ENCODE peak calls at places on chromosomes 7 and 10, in four cellular contexts. G is HepG2, D is H1, M is GM12878. X is an unnamed sample.

GRCh38 chr10:99435986-99436633 is 5.7 kb upstream of the GOT1 start:
- DNase-seq in G (peak; percentile 48), D (no peak), M (no peak), X (peak; percentile 18)

GRCh38 chr10:43825984-43826383 is 177.3 kb upstream of the ZNF32 start:
- DNase-seq in G (no peak), D (no peak), M (no peak), X (no peak)

GRCh38 chr10:132785433-132786278 is at the start of gene NKX6-2:
- DNase-seq in G (no peak), D (no peak), M (no peak), X (no peak)

GRCh38 chr10:59648711-59649201 is 60.9 kb downstream of the SLC16A9 start:
- DNase-seq in G (no peak), D (no peak), M (no peak), X (no peak)

GRCh38 chr10:14063531-14064317 is 267.0 kb downstream of the FRMD4A start:
- DNase-seq in G (no peak), D (no peak), M (no peak), X (no peak)

GRCh38 chr7:7706101-7706511 is 12.3 kb downstream of the RPA3 start:
- DNase-seq in G (no peak), D (no peak), M (peak; percentile 60), X (no peak)

GRCh38 chr7:2518737-2519118 is 846 bp upstream of the LFNG start:
- DNase-seq in G (no peak), D (no peak), M (no peak), X (no peak)

GRCh38 chr10:30637881-30638467 is 8.4 kb upstream of the LYZL2 start:
- DNase-seq in G (peak; percentile 86), D (no peak), M (no peak), X (no peak)

GRCh38 chr7:30859202-30859939 is 52.3 kb upstream of the AQP1 start:
- DNase-seq in G (no peak), D (no peak), M (no peak), X (no peak)

GRCh38 chr10:77756319-77757232 is 119.0 kb upstream of the KCNMA1 start:
- DNase-seq in G (peak; percentile 59), D (peak; percentile 76), M (no peak), X (peak; percentile 73)

GRCh38 chr7:40765633-40766032 is 630.8 kb downstream of the SUGCT start:
- DNase-seq in G (no peak), D (no peak), M (no peak), X (no peak)

GRCh38 chr7:46680147-46680546 is 759.1 kb upstream of the IGFBP3 start:
- DNase-seq in G (no peak), D (no peak), M (no peak), X (no peak)

GRCh38 chr10:5014936-5015335 is 11.3 kb upstream of the AKR1C2 start:
- DNase-seq in G (peak; percentile 29), D (no peak), M (no peak), X (peak; percentile 14)

GRCh38 chr10:113753020-113753692 is 1.7 kb downstream of the PLEKHS1 start:
- DNase-seq in G (no peak), D (no peak), M (no peak), X (peak; percentile 7)

GRCh38 chr7:34039033-34039432 is 133.7 kb downstream of the BMPER start:
- DNase-seq in G (no peak), D (no peak), M (no peak), X (no peak)

GRCh38 chr7:39509912-39510311 is 56.3 kb upstream of the YAE1 start:
- DNase-seq in G (no peak), D (no peak), M (no peak), X (peak; percentile 24)

GRCh38 chr7:158096582-158096981 is 491.0 kb downstream of the PTPRN2 start:
- DNase-seq in G (no peak), D (no peak), M (no peak), X (no peak)

GRCh38 chr10:11472158-11472753 is 139.2 kb downstream of the USP6NL start:
- DNase-seq in G (peak; percentile 44), D (peak; percentile 91), M (no peak), X (peak; percentile 79)

GRCh38 chr10:31961264-31961663 is 32.6 kb upstream of the ARHGAP12 start:
- DNase-seq in G (no peak), D (no peak), M (no peak), X (no peak)

GRCh38 chr10:123449234-123449962 is 216.8 kb upstream of the GPR26 start:
- DNase-seq in G (no peak), D (no peak), M (no peak), X (no peak)

GRCh38 chr7:130912910-130913720 is 179.1 kb upstream of the KLF14 start:
- DNase-seq in G (peak; percentile 71), D (no peak), M (peak; percentile 80), X (peak; percentile 55)

DNA sequence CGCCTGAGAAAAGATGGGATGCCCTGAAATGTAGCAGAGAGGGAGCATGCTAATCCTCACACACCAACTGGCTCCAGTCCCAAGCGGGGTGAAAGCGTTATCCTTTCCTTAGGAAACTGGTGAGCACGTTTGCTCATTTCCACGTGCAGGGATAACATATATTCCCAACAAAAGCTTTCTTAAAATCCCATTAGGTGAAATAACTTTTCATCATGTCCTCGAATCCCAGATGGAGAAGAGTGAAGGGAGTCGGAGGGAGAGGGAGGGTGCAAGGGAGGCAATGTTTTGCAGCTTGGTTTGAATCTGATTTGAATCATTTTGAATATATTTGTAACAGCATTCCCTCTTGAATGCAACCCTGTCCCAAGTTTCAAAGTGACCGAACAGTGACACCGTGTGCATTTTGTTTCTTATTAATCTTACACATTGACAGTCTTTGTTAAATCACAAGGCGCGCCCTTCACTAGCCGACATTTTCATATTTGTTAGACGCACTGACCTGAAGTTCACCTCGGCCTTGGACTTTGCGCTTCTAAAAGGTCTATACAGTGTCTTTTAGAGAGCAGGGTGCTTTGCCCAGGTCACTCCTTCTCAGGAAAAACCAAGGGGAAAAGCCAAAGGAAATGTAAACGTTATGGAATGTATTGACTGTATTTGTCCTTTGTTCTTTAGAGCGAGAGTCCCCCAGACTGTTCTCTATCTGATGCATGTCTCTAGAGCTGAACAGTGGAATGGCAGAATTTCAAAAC is 3.0 kb upstream of the HOXA4 start:
- DNase-seq in G (peak; percentile 94), D (peak; percentile 38), M (no peak), X (no peak)
- TF ChIP-seq EZH2 in G (no peak), D (peak; percentile 87), M (no peak), X (no peak)

GRCh38 chr7:103446046-103446520 is at the start of gene SLC26A5:
- DNase-seq in G (no peak), D (no peak), M (no peak), X (peak; percentile 73)
- TF ChIP-seq TAF1 in G (no peak), D (no peak), M (no peak), X (no peak)

GRCh38 chr10:42556931-42557330 is 81.4 kb downstream of the ZNF33B start:
- DNase-seq in G (peak; percentile 54), D (no peak), M (no peak), X (no peak)

GRCh38 chr10:42552188-42553063 is 85.9 kb downstream of the ZNF33B start:
- DNase-seq in G (peak; percentile 96), D (peak; percentile 96), M (peak; percentile 89), X (peak; percentile 94)

GRCh38 chr10:42549851-42550250 is 88.5 kb downstream of the ZNF33B start:
- DNase-seq in G (no peak), D (no peak), M (no peak), X (no peak)

GRCh38 chr10:42551582-42552187 is 86.7 kb downstream of the ZNF33B start:
- DNase-seq in G (peak; percentile 9), D (no peak), M (no peak), X (no peak)

DNA sequence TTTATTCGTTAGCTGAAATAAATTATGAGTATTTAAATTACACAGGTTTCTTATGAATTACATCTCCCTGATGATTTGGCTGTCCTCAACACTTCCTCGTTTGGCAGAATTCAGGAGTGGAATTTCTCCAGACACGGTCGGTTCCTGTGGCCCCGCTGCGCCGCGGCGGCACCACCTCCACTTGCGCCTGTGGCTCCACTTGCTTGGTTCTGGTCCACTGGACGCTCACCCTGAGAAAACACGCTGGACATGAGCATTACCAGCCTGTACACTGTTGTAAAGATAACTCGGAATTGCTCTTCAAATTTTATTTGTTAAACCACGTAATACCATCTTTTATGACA is 85.3 kb downstream of the ZNF33B start:
- DNase-seq in G (no peak), D (no peak), M (no peak), X (peak; percentile 15)
- TF ChIP-seq EZH2 in G (no peak), D (no peak), M (no peak), X (no peak)

GRCh38 chr7:42219447-42219846 is 17.6 kb downstream of the GLI3 start:
- DNase-seq in G (no peak), D (no peak), M (no peak), X (no peak)
- TF ChIP-seq TAF1 in G (no peak), D (no peak), M (no peak), X (no peak)

GRCh38 chr7:112414855-112415490 is 35.3 kb upstream of the IFRD1 start:
- DNase-seq in G (peak; percentile 42), D (no peak), M (no peak), X (peak; percentile 73)
- TF ChIP-seq EZH2 in G (no peak), D (no peak), M (no peak), X (no peak)

DNA sequence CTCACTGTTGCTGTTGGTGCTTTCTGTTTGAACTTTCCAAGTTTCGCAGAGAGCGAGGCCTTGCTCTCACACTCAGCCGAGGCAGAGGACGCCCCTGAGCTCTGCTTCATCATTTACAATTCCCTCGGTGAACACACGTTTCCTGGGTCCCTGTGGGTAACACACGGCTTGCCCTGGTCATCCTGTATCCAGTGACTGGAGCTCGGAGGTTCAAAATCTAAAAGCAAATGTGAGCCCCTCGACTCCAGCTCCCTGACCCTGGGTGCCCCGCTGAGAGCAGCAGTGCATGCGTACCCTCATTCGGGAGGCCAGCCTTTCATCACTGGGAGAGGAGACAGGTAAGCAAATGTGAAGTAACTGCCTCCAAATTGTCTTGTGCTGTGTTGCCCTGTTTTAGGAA is 5.8 kb downstream of the CNPY1 start:
- DNase-seq in G (no peak), D (no peak), M (no peak), X (no peak)
- TF ChIP-seq TAF1 in G (no peak), D (no peak), M (no peak), X (no peak)